ENCODE peak calls at places on chromosomes 6 and 20, in five cellular contexts. X, V, Z, H and I are unnamed samples.

GRCh38 chr6:158758941-158759479 is 60.2 kb downstream of the EZR start:
- DNase-seq in X (peak), V (no peak), Z (no peak), H (no peak), I (no peak)

GRCh38 chr6:137105375-137105774 is 60.6 kb upstream of the IL20RA start:
- DNase-seq in X (no peak), V (no peak), Z (no peak), H (no peak), I (peak)

GRCh38 chr20:50659975-50660670 is 31.2 kb downstream of the RIPOR3 start:
- DNase-seq in X (no peak), V (no peak), Z (no peak), H (no peak), I (no peak)

GRCh38 chr20:39069976-39070375 is 107.8 kb downstream of the DHX35 start:
- DNase-seq in X (no peak), V (no peak), Z (no peak), H (no peak), I (peak)

GRCh38 chr6:12289655-12290489 is at the start of gene EDN1:
- DNase-seq in X (peak), V (peak), Z (peak), H (peak), I (peak)

GRCh38 chr6:118495639-118496296 is 52.3 kb upstream of the PLN start:
- DNase-seq in X (no peak), V (peak), Z (peak), H (no peak), I (peak)

GRCh38 chr6:25660512-25660911 is 8.5 kb downstream of the SCGN start:
- DNase-seq in X (no peak), V (peak), Z (peak), H (no peak), I (peak)

GRCh38 chr6:56724455-56724854 is 81.8 kb upstream of the DST start:
- DNase-seq in X (no peak), V (peak), Z (no peak), H (no peak), I (no peak)

GRCh38 chr20:11366660-11367059 is 551.0 kb upstream of the BTBD3 start:
- DNase-seq in X (no peak), V (peak), Z (no peak), H (no peak), I (no peak)

GRCh38 chr6:150004101-150004782 is 21.1 kb downstream of the RAET1L start:
- DNase-seq in X (no peak), V (no peak), Z (no peak), H (no peak), I (no peak)

GRCh38 chr6:90368601-90369000 is 72.0 kb upstream of the BACH2 start:
- DNase-seq in X (no peak), V (peak), Z (no peak), H (no peak), I (no peak)

GRCh38 chr6:136014454-136015421 is 163.2 kb downstream of the PDE7B start:
- DNase-seq in X (no peak), V (peak), Z (no peak), H (no peak), I (no peak)

GRCh38 chr6:95083506-95083905 is 493.8 kb upstream of the MANEA start:
- DNase-seq in X (peak), V (no peak), Z (no peak), H (no peak), I (no peak)

GRCh38 chr20:48326868-48327267 is 500.9 kb downstream of the PREX1 start:
- DNase-seq in X (no peak), V (no peak), Z (no peak), H (no peak), I (no peak)

GRCh38 chr20:5078399-5078958 is 41.3 kb downstream of the PCNA start:
- DNase-seq in X (peak), V (no peak), Z (no peak), H (peak), I (peak)

GRCh38 chr6:159463440-159463839 is 229.6 kb downstream of the SOD2 start:
- DNase-seq in X (no peak), V (no peak), Z (peak), H (no peak), I (no peak)

GRCh38 chr6:105598264-105598663 is 195.4 kb upstream of the PREP start:
- DNase-seq in X (no peak), V (no peak), Z (no peak), H (no peak), I (no peak)

GRCh38 chr6:40789143-40789764 is 202.1 kb upstream of the LRFN2 start:
- DNase-seq in X (no peak), V (no peak), Z (no peak), H (peak), I (no peak)

GRCh38 chr20:3115190-3116107 is 30.9 kb upstream of the AVP start:
- DNase-seq in X (no peak), V (peak), Z (peak), H (peak), I (peak)

GRCh38 chr6:14835122-14835521 is 410.7 kb upstream of the JARID2 start:
- DNase-seq in X (no peak), V (no peak), Z (no peak), H (no peak), I (no peak)

GRCh38 chr6:33860706-33861474 is 57.1 kb upstream of the MLN start:
- DNase-seq in X (peak), V (no peak), Z (no peak), H (no peak), I (no peak)

GRCh38 chr6:96058094-96058493 is 42.3 kb downstream of the FUT9 start:
- DNase-seq in X (no peak), V (no peak), Z (no peak), H (no peak), I (no peak)

GRCh38 chr6:131875647-131876046 is 67.8 kb downstream of the ENPP1 start:
- DNase-seq in X (no peak), V (no peak), Z (no peak), H (no peak), I (no peak)

GRCh38 chr6:89951574-89952360 is 57.5 kb downstream of the GJA10 start:
- DNase-seq in X (peak), V (peak), Z (no peak), H (peak), I (peak)

GRCh38 chr6:122804962-122805499 is 16.0 kb downstream of the SMPDL3A start:
- DNase-seq in X (no peak), V (no peak), Z (no peak), H (no peak), I (no peak)

GRCh38 chr20:7926767-7927166 is 13.5 kb downstream of the HAO1 start:
- DNase-seq in X (no peak), V (peak), Z (peak), H (peak), I (peak)
- TF ChIP-seq CTCF in X (peak), V (peak), Z (peak), H (peak), I (peak)

GRCh38 chr20:8740265-8740664 is 328.6 kb upstream of the PLCB4 start:
- DNase-seq in X (no peak), V (no peak), Z (no peak), H (no peak), I (no peak)

GRCh38 chr20:8735014-8735413 is 333.9 kb upstream of the PLCB4 start:
- DNase-seq in X (no peak), V (no peak), Z (no peak), H (no peak), I (no peak)

DNA sequence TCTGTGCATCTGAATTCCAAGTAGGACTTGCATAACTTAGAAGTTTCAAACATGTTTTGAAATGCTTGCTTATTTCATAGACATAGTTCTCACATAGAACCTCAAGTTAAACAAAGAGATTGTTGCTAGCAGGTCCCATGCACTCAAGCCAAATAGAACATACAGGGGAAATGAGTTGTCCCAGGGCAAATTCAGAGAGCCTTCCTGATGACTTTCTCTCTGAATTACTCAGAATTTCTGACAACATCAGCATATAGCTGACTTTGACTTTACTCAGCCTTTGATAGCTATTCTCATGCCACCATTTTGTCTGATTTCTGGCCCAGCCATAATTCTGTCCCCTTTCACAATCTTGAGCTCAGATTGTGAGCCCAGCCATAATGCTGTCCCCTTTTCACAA is 333.2 kb upstream of the PLCB4 start:
- DNase-seq in X (no peak), V (no peak), Z (no peak), H (no peak), I (no peak)
- H3K27ac ChIP-seq in X (no peak), V (no peak), Z (no peak), H (no peak), I (no peak)

GRCh38 chr6:134830945-134831344 is 119.0 kb downstream of the ALDH8A1 start:
- DNase-seq in X (no peak), V (no peak), Z (no peak), H (no peak), I (no peak)

GRCh38 chr6:134823635-134824034 is 126.3 kb downstream of the ALDH8A1 start:
- DNase-seq in X (no peak), V (no peak), Z (no peak), H (no peak), I (no peak)

GRCh38 chr6:134826889-134827737 is 122.8 kb downstream of the ALDH8A1 start:
- DNase-seq in X (peak), V (peak), Z (no peak), H (no peak), I (peak)

GRCh38 chr6:134830194-134830593 is 119.7 kb downstream of the ALDH8A1 start:
- DNase-seq in X (no peak), V (no peak), Z (no peak), H (no peak), I (no peak)

DNA sequence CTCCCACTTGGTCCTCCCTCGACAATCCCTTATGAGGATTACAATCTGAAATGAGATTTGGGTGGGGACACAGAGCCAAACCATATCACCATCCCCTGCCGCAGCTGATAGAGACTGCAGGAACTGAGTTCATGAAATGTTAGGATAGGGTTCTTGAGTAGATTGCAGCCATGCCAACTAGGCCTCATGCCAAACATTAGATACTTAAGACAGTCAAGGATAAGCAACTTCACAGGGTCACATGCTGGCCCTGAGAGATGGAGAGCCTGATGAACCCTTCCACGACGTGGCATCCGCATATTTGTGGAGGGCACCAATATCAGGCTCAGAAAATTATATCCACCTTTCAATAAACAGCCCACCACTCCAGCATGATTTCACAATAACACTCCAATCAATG is 121.3 kb downstream of the ALDH8A1 start:
- DNase-seq in X (no peak), V (no peak), Z (no peak), H (no peak), I (no peak)
- TF ChIP-seq CTCF in X (no peak), V (no peak), Z (no peak), H (no peak), I (no peak)

DNA sequence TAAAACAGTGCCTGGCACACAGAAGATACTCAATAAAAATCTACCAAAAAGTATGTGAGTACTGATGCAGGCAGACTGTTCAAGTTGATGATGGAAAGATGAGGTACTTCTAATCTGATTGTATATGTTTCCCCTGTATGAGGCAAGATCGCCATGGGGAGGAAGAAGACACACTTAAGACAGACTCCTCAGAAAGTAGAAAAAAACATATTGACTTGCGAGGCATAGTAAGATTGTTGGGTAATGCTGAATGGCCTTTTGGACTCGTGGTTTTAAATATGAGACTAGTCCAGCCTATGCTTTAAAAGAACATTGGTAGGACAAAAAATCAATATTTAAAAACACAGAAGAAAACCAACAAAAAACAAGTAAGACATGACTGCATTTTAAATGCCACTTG is 72.6 kb downstream of the SHPRH start:
- DNase-seq in X (no peak), V (peak), Z (no peak), H (no peak), I (no peak)
- H3K27ac ChIP-seq in X (no peak), V (peak), Z (no peak), H (no peak), I (no peak)

GRCh38 chr6:7554533-7555275 is 13.2 kb downstream of the DSP start:
- DNase-seq in X (no peak), V (no peak), Z (no peak), H (no peak), I (no peak)
- TF ChIP-seq CTCF in X (no peak), V (no peak), Z (no peak), H (no peak), I (no peak)

DNA sequence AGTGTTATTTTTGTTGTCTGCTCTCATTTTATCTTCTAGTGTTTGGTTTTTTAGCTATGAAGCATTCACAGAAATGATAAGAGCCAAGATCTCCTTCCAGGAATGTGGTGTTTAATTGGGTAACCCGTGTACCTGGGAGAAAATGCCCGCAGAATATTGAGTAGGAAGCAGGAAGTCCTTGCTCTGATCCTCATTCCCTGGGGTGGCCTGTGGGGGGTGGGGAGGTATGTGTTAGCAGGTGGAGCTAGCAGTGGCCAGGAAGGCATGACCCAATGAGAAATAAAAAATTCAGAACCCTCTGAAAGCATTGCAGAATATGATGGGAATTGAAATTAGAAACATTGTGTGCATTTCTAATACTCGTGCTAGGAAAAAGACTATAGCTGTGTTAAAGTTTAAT is 100.8 kb downstream of the DTD1 start:
- DNase-seq in X (no peak), V (no peak), Z (no peak), H (no peak), I (no peak)
- H3K27ac ChIP-seq in X (no peak), V (no peak), Z (no peak), H (no peak), I (no peak)

GRCh38 chr6:20875369-20875963 is 341.2 kb downstream of the CDKAL1 start:
- DNase-seq in X (no peak), V (peak), Z (no peak), H (no peak), I (peak)

GRCh38 chr6:20879121-20879520 is 344.9 kb downstream of the CDKAL1 start:
- DNase-seq in X (no peak), V (no peak), Z (no peak), H (no peak), I (no peak)

GRCh38 chr6:20879526-20879925 is 345.3 kb downstream of the CDKAL1 start:
- DNase-seq in X (no peak), V (no peak), Z (no peak), H (no peak), I (no peak)

GRCh38 chr6:20876016-20876415 is 341.8 kb downstream of the CDKAL1 start:
- DNase-seq in X (no peak), V (peak), Z (no peak), H (no peak), I (no peak)

GRCh38 chr6:20877008-20877937 is 343.0 kb downstream of the CDKAL1 start:
- DNase-seq in X (no peak), V (peak), Z (peak), H (no peak), I (peak)
- TF ChIP-seq CTCF in X (no peak), V (no peak), Z (no peak), H (no peak), I (no peak)